ENCODE peak calls at places on chromosome 21, in five cellular contexts. B, F, Q, Y and P are unnamed samples.

GRCh38 chr21:32410916-32411315 is 1.6 kb upstream of the EVA1C start:
- DNase-seq in F (no peak), Y (peak), Q (no peak), B (peak), P (no peak)

GRCh38 chr21:32245971-32246370 is 32.9 kb downstream of the MIS18A start:
- DNase-seq in B (no peak), F (no peak), Q (no peak), Y (no peak), P (no peak)

GRCh38 chr21:29114765-29115164 is 15.7 kb upstream of the MAP3K7CL start:
- DNase-seq in Q (no peak), Y (no peak), F (no peak), B (no peak), P (no peak)

GRCh38 chr21:46095814-46096595 is 1.9 kb upstream of the COL6A2 start:
- DNase-seq in Q (no peak), B (no peak), F (no peak), Y (no peak), P (no peak)

GRCh38 chr21:45365608-45366241 is 39.2 kb upstream of the COL18A1 start:
- DNase-seq in Q (peak), B (peak), Y (no peak), F (no peak), P (no peak)

GRCh38 chr21:26587621-26588260 is 14.7 kb upstream of the CYYR1 start:
- DNase-seq in F (no peak), Y (no peak), B (no peak), Q (no peak), P (no peak)

GRCh38 chr21:37427221-37427620 is 60.6 kb downstream of the DYRK1A start:
- DNase-seq in Y (no peak), Q (no peak), B (no peak), F (no peak), P (no peak)

GRCh38 chr21:33230518-33231324 is 983 bp downstream of the IFNAR2 start:
- DNase-seq in Y (peak), B (peak), Q (peak), F (peak), P (peak)

GRCh38 chr21:34928637-34929036 is 120.5 kb downstream of the RUNX1 start:
- DNase-seq in Q (no peak), F (no peak), B (no peak), Y (no peak), P (no peak)

GRCh38 chr21:17537299-17537698 is 24.5 kb downstream of the CXADR start:
- DNase-seq in B (no peak), F (no peak), Q (no peak), Y (no peak), P (no peak)

GRCh38 chr21:42061195-42061865 is 9.8 kb upstream of the UMODL1 start:
- DNase-seq in Y (peak), F (no peak), Q (no peak), B (peak), P (peak)